ENCODE peak calls at places on chromosome 1, in eight cellular contexts. D is hippocampal formation, A is H9, S is heart left ventricle, H is T-helper 9 cell, Z is NCI-H2171 treated with DMSO at 0.1 percent for 48 hours, T is left lung, U is amygdala. N is an unnamed sample.

GRCh38 chr1:155978973-155979429 is 654 bp upstream of the ARHGEF2 start:
- DNase-seq in D (no peak), A (no peak), S (peak; percentile 56), H (no peak), Z (no peak), T (no peak), U (no peak), N (no peak)

GRCh38 chr1:116971481-116971880 is 30.1 kb upstream of the CD101 start:
- DNase-seq in D (no peak), A (no peak), S (no peak), H (no peak), Z (no peak), T (no peak), U (no peak), N (no peak)

GRCh38 chr1:158145173-158145719 is 35.4 kb upstream of the CD1D start:
- DNase-seq in D (no peak), A (no peak), S (peak; percentile 75), H (no peak), Z (no peak), T (no peak), U (peak; percentile 9), N (no peak)

GRCh38 chr1:7853341-7854026 is 619 bp upstream of the UTS2 start:
- DNase-seq in D (no peak), A (no peak), S (no peak), H (no peak), Z (no peak), T (no peak), U (no peak), N (no peak)

GRCh38 chr1:200771625-200772555 is 33.2 kb downstream of the CAMSAP2 start:
- DNase-seq in D (no peak), A (no peak), S (no peak), H (no peak), Z (no peak), T (no peak), U (no peak), N (peak; percentile 63)

GRCh38 chr1:167488786-167489185 is 29.5 kb downstream of the CD247 start:
- DNase-seq in D (no peak), A (no peak), S (no peak), H (no peak), Z (no peak), T (no peak), U (no peak), N (no peak)

GRCh38 chr1:902023-902422 is 21.7 kb upstream of the SAMD11 start:
- DNase-seq in D (no peak), A (no peak), S (no peak), H (no peak), Z (no peak), T (peak; percentile 53), U (no peak), N (no peak)

GRCh38 chr1:60923287-60924110 is 158.9 kb upstream of the NFIA start:
- DNase-seq in D (no peak), A (no peak), S (no peak), H (no peak), Z (no peak), T (no peak), U (no peak), N (no peak)

GRCh38 chr1:167360120-167360519 is 139.4 kb downstream of the POU2F1 start:
- DNase-seq in D (no peak), A (no peak), S (no peak), H (no peak), Z (no peak), T (no peak), U (no peak), N (no peak)

GRCh38 chr1:209655412-209655811 is 3.2 kb upstream of the LAMB3 start:
- DNase-seq in D (no peak), A (no peak), S (no peak), H (no peak), Z (no peak), T (no peak), U (no peak), N (no peak)

GRCh38 chr1:235831148-235831547 is 35.6 kb downstream of the LYST start:
- DNase-seq in D (no peak), A (no peak), S (peak; percentile 54), H (no peak), Z (no peak), T (no peak), U (no peak), N (no peak)

GRCh38 chr1:118151312-118151937 is 33.6 kb downstream of the SPAG17 start:
- DNase-seq in D (no peak), A (peak; percentile 46), S (no peak), H (no peak), Z (peak; percentile 43), T (no peak), U (peak; percentile 3), N (peak; percentile 66)

GRCh38 chr1:109259674-109260557 is 10.6 kb downstream of the CELSR2 start:
- DNase-seq in D (no peak), A (no peak), S (no peak), H (no peak), Z (no peak), T (no peak), U (no peak), N (no peak)

GRCh38 chr1:88302843-88303486 is 381.1 kb upstream of the PKN2 start:
- DNase-seq in D (peak; percentile 81), A (no peak), S (peak; percentile 16), H (no peak), Z (peak; percentile 50), T (no peak), U (peak; percentile 2), N (no peak)

GRCh38 chr1:29805122-29805895 is 569.0 kb downstream of the PTPRU start:
- DNase-seq in D (no peak), A (peak; percentile 4), S (no peak), H (no peak), Z (no peak), T (no peak), U (no peak), N (peak; percentile 49)

GRCh38 chr1:237799762-237800474 is 90.8 kb downstream of the ZP4 start:
- DNase-seq in D (peak; percentile 22), A (peak; percentile 88), S (no peak), H (peak; percentile 4), Z (peak; percentile 75), T (no peak), U (peak; percentile 32), N (peak; percentile 88)

GRCh38 chr1:162914601-162915000 is 53.6 kb upstream of the CCDC190 start:
- DNase-seq in D (no peak), A (no peak), S (no peak), H (no peak), Z (no peak), T (no peak), U (no peak), N (no peak)

GRCh38 chr1:47593598-47594285 is 155.9 kb downstream of the FOXD2 start:
- DNase-seq in D (no peak), A (no peak), S (no peak), H (no peak), Z (no peak), T (no peak), U (no peak), N (no peak)

GRCh38 chr1:72241397-72241796 is 40.9 kb downstream of the NEGR1 start:
- DNase-seq in D (no peak), A (no peak), S (no peak), H (no peak), Z (no peak), T (no peak), U (no peak), N (no peak)

GRCh38 chr1:231590453-231591198 is 36.0 kb upstream of the DISC1 start:
- DNase-seq in D (peak; percentile 62), A (peak; percentile 58), S (peak; percentile 47), H (peak; percentile 12), Z (no peak), T (no peak), U (peak; percentile 39), N (peak; percentile 75)

GRCh38 chr1:46401964-46402626 is 8.0 kb downstream of the FAAH start:
- DNase-seq in D (peak; percentile 96), A (peak; percentile 90), S (peak; percentile 40), H (no peak), Z (peak; percentile 92), T (peak; percentile 87), U (peak; percentile 78), N (peak; percentile 89)

GRCh38 chr1:35844826-35845225 is 37.0 kb downstream of the AGO4 start:
- DNase-seq in D (no peak), A (no peak), S (no peak), H (no peak), Z (no peak), T (no peak), U (no peak), N (no peak)

GRCh38 chr1:175124842-175125241 is 57.2 kb downstream of the TNN start:
- DNase-seq in D (no peak), A (no peak), S (no peak), H (no peak), Z (no peak), T (no peak), U (no peak), N (no peak)

GRCh38 chr1:48817505-48818114 is 40.9 kb upstream of the BEND5 start:
- DNase-seq in D (peak; percentile 5), A (peak; percentile 80), S (peak; percentile 32), H (no peak), Z (no peak), T (peak; percentile 65), U (peak; percentile 24), N (peak; percentile 88)

GRCh38 chr1:208950206-208950605 is 633.3 kb upstream of the CAMK1G start:
- DNase-seq in D (no peak), A (no peak), S (no peak), H (no peak), Z (no peak), T (no peak), U (no peak), N (no peak)

GRCh38 chr1:29120955-29121485 is 2.7 kb downstream of the TMEM200B start:
- DNase-seq in D (no peak), A (peak; percentile 85), S (peak; percentile 19), H (peak; percentile 50), Z (peak; percentile 55), T (peak; percentile 80), U (no peak), N (peak; percentile 85)

GRCh38 chr1:32055426-32055825 is 17.3 kb upstream of the TMEM39B start:
- DNase-seq in D (no peak), A (no peak), S (no peak), H (no peak), Z (peak; percentile 22), T (no peak), U (no peak), N (no peak)

GRCh38 chr1:227891955-227892871 is 55.5 kb downstream of the WNT9A start:
- DNase-seq in D (no peak), A (peak; percentile 53), S (peak; percentile 7), H (no peak), Z (no peak), T (peak; percentile 66), U (no peak), N (peak; percentile 82)

GRCh38 chr1:232443372-232443771 is 186.6 kb downstream of the SIPA1L2 start:
- DNase-seq in D (no peak), A (no peak), S (no peak), H (no peak), Z (no peak), T (no peak), U (no peak), N (peak; percentile 50)

GRCh38 chr1:41851589-41851988 is 67.1 kb downstream of the HIVEP3 start:
- DNase-seq in D (no peak), A (no peak), S (no peak), H (no peak), Z (no peak), T (no peak), U (no peak), N (peak; percentile 88)

GRCh38 chr1:203072911-203073310 is 12.9 kb downstream of the MYOG start:
- DNase-seq in D (no peak), A (no peak), S (no peak), H (no peak), Z (no peak), T (no peak), U (no peak), N (no peak)

N was measured in islet precursor cell.